ENCODE peak calls at places on chromosomes 3 and 15, in five cellular contexts. J is ELR, I is cardiac fibroblast, F is HEK293T, U is CD14-positive monocyte. R is an unnamed sample.

GRCh38 chr15:101372149-101372577 is 77.1 kb upstream of the SNRPA1 start:
- DNase-seq in J (peak), I (peak), F (peak), U (no peak), R (no peak)

GRCh38 chr3:42743204-42743995 is 29.7 kb downstream of the CCDC13 start:
- DNase-seq in J (no peak), I (no peak), F (no peak), U (no peak), R (no peak)

GRCh38 chr15:68626283-68626682 is 47.5 kb downstream of the CORO2B start:
- DNase-seq in J (no peak), I (no peak), F (no peak), U (no peak), R (no peak)

GRCh38 chr15:48520376-48521155 is 124.9 kb downstream of the FBN1 start:
- DNase-seq in J (no peak), I (no peak), F (no peak), U (no peak), R (peak)

GRCh38 chr15:41205315-41205714 is 25.2 kb downstream of the EXD1 start:
- DNase-seq in J (peak), I (peak), F (no peak), U (no peak), R (no peak)

GRCh38 chr15:79943820-79944219 is 27.2 kb downstream of the BCL2A1 start:
- DNase-seq in J (peak), I (peak), F (no peak), U (no peak), R (no peak)

GRCh38 chr15:94041731-94042130 is 189.6 kb upstream of the MCTP2 start:
- DNase-seq in J (no peak), I (no peak), F (no peak), U (no peak), R (no peak)

GRCh38 chr3:9183011-9183410 is 66.4 kb downstream of the SRGAP3 start:
- DNase-seq in J (no peak), I (no peak), F (no peak), U (no peak), R (no peak)

GRCh38 chr15:24919446-24919845 is 35.3 kb upstream of the SNRPN start:
- DNase-seq in J (no peak), I (no peak), F (no peak), U (no peak), R (no peak)

GRCh38 chr15:62382046-62382445 is 217.0 kb upstream of the C2CD4B start:
- DNase-seq in J (no peak), I (no peak), F (no peak), U (no peak), R (no peak)